ENCODE peak calls at places on chromosomes 5 and 9, in four cellular contexts. K is OCI-LY7, X is psoas muscle, B is IMR-90. Y is an unnamed sample.

GRCh38 chr9:85522459-85523092 is 219.2 kb downstream of the AGTPBP1 start:
- DNase-seq in K (no peak), X (peak; percentile 66), B (peak; percentile 25), Y (no peak)

GRCh38 chr9:16062542-16063240 is 509.8 kb downstream of the CCDC171 start:
- DNase-seq in K (no peak), X (no peak), B (peak; percentile 98), Y (no peak)

GRCh38 chr5:149237662-149238061 is 34.0 kb upstream of the AFAP1L1 start:
- DNase-seq in K (no peak), X (no peak), B (no peak), Y (no peak)

GRCh38 chr9:111943746-111944145 is 47.1 kb downstream of the UGCG start:
- DNase-seq in K (no peak), X (no peak), B (no peak), Y (no peak)

GRCh38 chr5:69271376-69271775 is 36.7 kb downstream of the CDK7 start:
- DNase-seq in K (no peak), X (no peak), B (peak; percentile 60), Y (no peak)

GRCh38 chr5:124570285-124571035 is 176.0 kb downstream of the ZNF608 start:
- DNase-seq in K (no peak), X (no peak), B (no peak), Y (no peak)

GRCh38 chr5:150129813-150130492 is 25.7 kb downstream of the PDGFRB start:
- DNase-seq in K (peak; percentile 53), X (peak; percentile 86), B (peak; percentile 78), Y (peak; percentile 77)

GRCh38 chr5:68983959-68984358 is 109.9 kb upstream of the SLC30A5 start:
- DNase-seq in K (no peak), X (no peak), B (no peak), Y (no peak)

GRCh38 chr9:88905506-88905905 is 85.8 kb upstream of the S1PR3 start:
- DNase-seq in K (no peak), X (no peak), B (peak; percentile 10), Y (no peak)

GRCh38 chr5:50958852-50959457 is 292.5 kb downstream of the PARP8 start:
- DNase-seq in K (peak; percentile 62), X (no peak), B (peak; percentile 30), Y (peak; percentile 42)

GRCh38 chr9:108423493-108423892 is 432.3 kb downstream of the ACTL7B start:
- DNase-seq in K (no peak), X (peak; percentile 38), B (no peak), Y (no peak)

GRCh38 chr5:151523335-151523734 is 67.8 kb downstream of the FAT2 start:
- DNase-seq in K (peak; percentile 45), X (no peak), B (peak; percentile 55), Y (peak; percentile 16)

GRCh38 chr9:89418112-89418872 is 79.6 kb downstream of the SEMA4D start:
- DNase-seq in K (no peak), X (no peak), B (no peak), Y (no peak)

GRCh38 chr9:75903785-75904360 is 13.4 kb downstream of the PCSK5 start:
- DNase-seq in K (no peak), X (no peak), B (peak; percentile 17), Y (no peak)

GRCh38 chr5:96577909-96578308 is 84.3 kb upstream of the CAST start:
- DNase-seq in K (no peak), X (no peak), B (peak; percentile 82), Y (no peak)

GRCh38 chr9:8558176-8558575 is 758.6 kb upstream of the DMAC1 start:
- DNase-seq in K (no peak), X (no peak), B (peak; percentile 0), Y (no peak)

GRCh38 chr5:141186897-141187512 is at the start of gene PCDHB9:
- DNase-seq in K (peak; percentile 56), X (no peak), B (peak; percentile 8), Y (peak; percentile 15)

GRCh38 chr5:113693205-113693553 is 179.7 kb downstream of the YTHDC2 start:
- DNase-seq in K (no peak), X (no peak), B (no peak), Y (no peak)

GRCh38 chr9:72315089-72315509 is 49.9 kb downstream of the ZFAND5 start:
- DNase-seq in K (no peak), X (peak; percentile 83), B (peak; percentile 47), Y (peak; percentile 62)

GRCh38 chr5:180291943-180292831 is at the start of gene MAPK9:
- DNase-seq in K (peak; percentile 93), X (peak; percentile 92), B (peak; percentile 64), Y (peak; percentile 83)

GRCh38 chr9:9612270-9612669 is 1000.5 kb downstream of the PTPRD start:
- DNase-seq in K (peak; percentile 95), X (no peak), B (no peak), Y (no peak)

GRCh38 chr5:38467353-38468040 is 88.9 kb downstream of the LIFR start:
- DNase-seq in K (no peak), X (peak; percentile 77), B (peak; percentile 56), Y (no peak)

GRCh38 chr9:108603141-108603540 is 252.6 kb downstream of the ACTL7B start:
- DNase-seq in K (no peak), X (no peak), B (no peak), Y (peak; percentile 49)

GRCh38 chr5:133118741-133119140 is 66.9 kb downstream of the HSPA4 start:
- DNase-seq in K (no peak), X (no peak), B (no peak), Y (no peak)

GRCh38 chr5:104659497-104659896 is 1096.9 kb upstream of the NUDT12 start:
- DNase-seq in K (no peak), X (no peak), B (no peak), Y (no peak)

GRCh38 chr9:71783120-71783523 is 14.8 kb upstream of the CEMIP2 start:
- DNase-seq in K (peak; percentile 75), X (peak; percentile 59), B (peak; percentile 19), Y (no peak)

GRCh38 chr5:113199122-113199905 is 222.7 kb downstream of the DCP2 start:
- DNase-seq in K (no peak), X (no peak), B (peak; percentile 86), Y (no peak)

GRCh38 chr9:78213696-78214095 is 22.2 kb upstream of the CEP78 start:
- DNase-seq in K (peak; percentile 57), X (no peak), B (no peak), Y (no peak)

GRCh38 chr5:61048534-61048933 is 103.5 kb downstream of the NDUFAF2 start:
- DNase-seq in K (no peak), X (no peak), B (peak; percentile 92), Y (no peak)

GRCh38 chr5:76983468-76983867 is 30.6 kb downstream of the CRHBP start:
- DNase-seq in K (no peak), X (no peak), B (no peak), Y (no peak)

GRCh38 chr5:32249668-32250067 is 63.1 kb downstream of the MTMR12 start:
- DNase-seq in K (no peak), X (no peak), B (no peak), Y (peak; percentile 78)
- H3K36me3 ChIP-seq in K (peaks cover 98% of the 10 kb centered on the region), X (peaks cover 84% of the 10 kb centered on the region), B (peaks cover 27% of the 10 kb centered on the region), Y (peaks cover 25% of the 10 kb centered on the region)

DNA sequence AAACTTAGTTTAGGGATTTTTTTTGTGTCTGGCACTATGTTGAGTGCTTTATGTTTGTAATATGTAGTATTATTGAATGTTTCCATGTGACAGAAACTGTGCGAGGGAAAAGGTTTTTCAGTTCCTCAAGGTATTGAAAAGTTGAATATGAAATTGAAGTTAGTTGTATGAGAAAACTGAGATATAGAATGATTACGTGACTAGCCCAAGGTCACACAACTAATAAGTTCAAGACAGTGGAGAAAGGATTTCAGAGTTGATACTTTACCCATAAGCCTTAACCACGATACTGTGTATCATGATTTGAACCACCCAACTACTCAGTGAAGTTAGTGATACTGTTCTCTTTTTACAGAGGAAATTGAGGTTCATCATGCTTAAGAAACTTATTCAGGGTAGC is 5.7 kb downstream of the NIPBL start:
- DNase-seq in K (no peak), X (no peak), B (no peak), Y (no peak)
- H3K4me3 ChIP-seq in K (no peak overlapping the region), X (no peak overlapping the region), B (no peak overlapping the region), Y (no peak overlapping the region)

GRCh38 chr5:136153581-136154236 is 21.1 kb downstream of the SMAD5 start:
- DNase-seq in K (no peak), X (no peak), B (no peak), Y (no peak)
- H3K36me3 ChIP-seq in K (peaks cover 90% of the 10 kb centered on the region), X (peaks cover 39% of the 10 kb centered on the region), B (peaks cover 24% of the 10 kb centered on the region), Y (no peaks in the 10 kb centered on the region)

DNA sequence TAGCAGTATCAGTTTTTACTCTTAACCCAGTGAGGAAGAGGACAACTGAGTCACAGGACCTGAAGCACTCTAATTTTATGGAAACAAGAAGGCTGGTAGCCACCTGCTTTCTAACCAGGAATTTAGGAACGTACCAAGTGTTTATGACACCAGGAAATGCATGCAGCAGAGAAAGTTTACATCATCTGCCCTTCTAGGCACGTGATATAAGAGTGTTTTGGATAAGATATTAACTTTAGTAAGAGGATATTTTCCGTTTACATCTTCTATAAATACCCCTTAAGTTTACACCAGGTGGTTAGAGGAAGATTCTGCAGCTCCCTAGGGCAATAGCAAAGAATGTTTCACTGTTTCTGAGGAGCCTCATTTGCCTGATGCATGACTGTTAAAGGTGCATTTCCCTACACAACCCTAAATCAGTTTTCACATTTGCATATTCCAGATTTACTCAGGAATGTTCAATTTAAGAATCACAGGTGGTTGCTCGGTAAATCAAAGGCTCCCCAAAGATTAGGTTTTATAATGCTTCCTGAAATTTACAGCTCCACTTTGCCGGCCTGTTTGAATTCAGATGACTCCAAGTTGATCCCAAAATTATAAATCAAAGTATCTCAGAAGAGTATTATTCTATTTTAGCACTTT is 1.8 kb downstream of the TSC1 start:
- DNase-seq in K (peak; percentile 80), X (no peak), B (peak; percentile 69), Y (no peak)
- H3K4me3 ChIP-seq in K (peak overlapping the region; percentile 95), X (peak overlapping the region; percentile 78), B (peak overlapping the region; percentile 13), Y (no peak overlapping the region)

DNA sequence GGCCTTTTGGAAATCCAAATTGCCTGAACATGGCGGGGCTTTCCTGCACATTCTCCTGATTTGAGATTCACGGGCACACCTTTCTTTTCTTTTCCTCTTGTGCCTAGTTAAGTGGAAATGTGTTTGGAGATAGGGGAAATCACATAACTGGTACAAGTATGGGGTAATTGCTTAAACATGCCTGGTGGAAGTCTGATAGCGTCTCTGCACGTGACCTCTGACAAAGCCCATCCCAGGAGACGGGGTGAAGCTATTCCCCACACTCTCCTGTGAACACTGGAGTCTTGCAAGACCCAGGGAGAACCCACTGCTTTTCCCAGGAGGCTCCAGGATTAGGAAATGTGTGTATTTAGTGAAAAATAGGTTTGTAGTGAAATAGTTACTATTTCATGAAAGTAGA is 2.9 kb upstream of the REEP2 start:
- DNase-seq in K (no peak), X (no peak), B (no peak), Y (no peak)
- H3K36me3 ChIP-seq in K (peaks cover 50% of the 10 kb centered on the region), X (peaks cover 66% of the 10 kb centered on the region), B (peaks cover 22% of the 10 kb centered on the region), Y (peaks cover 6% of the 10 kb centered on the region)

GRCh38 chr5:23013395-23013994 is 160.4 kb upstream of the CDH12 start:
- DNase-seq in K (no peak), X (no peak), B (no peak), Y (no peak)
- H3K4me3 ChIP-seq in K (peak overlapping the region; percentile 45), X (peak overlapping the region; percentile 33), B (no peak overlapping the region), Y (no peak overlapping the region)

DNA sequence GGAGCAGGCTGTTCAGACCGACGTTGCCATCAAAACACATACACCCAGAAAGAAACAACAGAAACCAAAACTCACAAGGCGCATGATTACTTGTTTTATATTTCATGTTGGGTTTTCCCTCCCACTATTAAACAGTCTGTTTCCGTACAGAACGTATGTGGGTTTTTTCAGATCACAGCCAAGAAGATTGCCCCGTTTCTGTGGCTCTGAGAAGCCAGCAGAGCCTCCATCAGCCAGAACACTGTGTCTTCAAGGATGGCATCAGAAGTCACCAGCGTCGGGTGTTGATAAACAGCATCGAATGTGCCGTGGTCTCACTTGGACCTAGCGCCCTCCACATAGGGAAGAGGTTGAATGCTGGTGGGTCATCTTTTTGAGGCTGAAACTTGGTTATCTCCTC is 42.8 kb downstream of the FAM78A start:
- DNase-seq in K (no peak), X (no peak), B (no peak), Y (no peak)
- H3K36me3 ChIP-seq in K (peaks cover 51% of the 10 kb centered on the region), X (peaks cover 53% of the 10 kb centered on the region), B (peaks cover 38% of the 10 kb centered on the region), Y (peaks cover 7% of the 10 kb centered on the region)

Y was measured in body of pancreas.